ENCODE peak calls at places on chromosomes 6 and 20, in eight cellular contexts. X is right atrium auricular region, Q is PC-3, R is DND-41, I is transverse colon, L is lower lobe of right lung, K is HepG2, M is tibial artery. N is an unnamed sample. For H3K27me3 and H3K36me3, the result is how much of the 10 kb centered on the place peaks cover.

GRCh38 chr6:82484001-82484400 is 120.4 kb downstream of the TPBG start:
- DNase-seq in X (no peak), Q (no peak), R (no peak), I (no peak), L (no peak), K (no peak), M (no peak), N (no peak)

GRCh38 chr6:43771858-43772570 is 2.0 kb downstream of the VEGFA start:
- DNase-seq in X (peak), Q (peak), R (peak), I (peak), L (peak), K (peak), M (peak), N (peak)

GRCh38 chr6:38588631-38589366 is 50.9 kb downstream of the BTBD9 start:
- DNase-seq in X (no peak), Q (peak), R (no peak), I (no peak), L (no peak), K (peak), M (no peak), N (no peak)

GRCh38 chr6:118899948-118900347 is 6.0 kb downstream of the ASF1A start:
- DNase-seq in X (no peak), Q (no peak), R (no peak), I (no peak), L (no peak), K (no peak), M (no peak), N (no peak)

GRCh38 chr20:4508773-4509172 is 212.9 kb upstream of the PRND start:
- DNase-seq in X (no peak), Q (no peak), R (no peak), I (no peak), L (no peak), K (no peak), M (no peak), N (no peak)

GRCh38 chr6:84777888-84778287 is 13.5 kb upstream of the TBX18 start:
- DNase-seq in X (no peak), Q (peak), R (no peak), I (no peak), L (no peak), K (no peak), M (no peak), N (no peak)

GRCh38 chr6:157898169-157898568 is 75.1 kb downstream of the SNX9 start:
- DNase-seq in X (no peak), Q (no peak), R (no peak), I (no peak), L (no peak), K (no peak), M (no peak), N (no peak)

GRCh38 chr6:26660096-26660425 is 515 bp upstream of the ZNF322 start:
- DNase-seq in X (no peak), Q (peak), R (no peak), I (no peak), L (no peak), K (peak), M (no peak), N (no peak)

GRCh38 chr6:2432258-2432657 is 186.9 kb upstream of the GMDS start:
- DNase-seq in X (no peak), Q (peak), R (no peak), I (no peak), L (no peak), K (no peak), M (no peak), N (no peak)

GRCh38 chr6:160891690-160892089 is 99.9 kb upstream of the MAP3K4 start:
- DNase-seq in X (no peak), Q (no peak), R (no peak), I (no peak), L (no peak), K (no peak), M (no peak), N (no peak)

GRCh38 chr6:122524056-122524455 is 52.4 kb upstream of the SERINC1 start:
- DNase-seq in X (no peak), Q (no peak), R (no peak), I (no peak), L (no peak), K (no peak), M (no peak), N (no peak)

GRCh38 chr6:149082320-149082719 is 235.2 kb upstream of the TAB2 start:
- DNase-seq in X (peak), Q (peak), R (peak), I (peak), L (peak), K (peak), M (peak), N (no peak)

GRCh38 chr20:61205769-61206168 is 46.3 kb upstream of the CDH4 start:
- DNase-seq in X (no peak), Q (no peak), R (no peak), I (no peak), L (no peak), K (no peak), M (no peak), N (no peak)

GRCh38 chr6:47780510-47781356 is 1.1 kb upstream of the OPN5 start:
- DNase-seq in X (no peak), Q (peak), R (peak), I (peak), L (no peak), K (peak), M (no peak), N (no peak)

GRCh38 chr6:82408952-82409421 is 45.4 kb downstream of the TPBG start:
- DNase-seq in X (no peak), Q (peak), R (no peak), I (no peak), L (no peak), K (no peak), M (no peak), N (no peak)

GRCh38 chr6:56954389-56955170 is at the start of gene BEND6:
- DNase-seq in X (no peak), Q (peak), R (peak), I (peak), L (peak), K (peak), M (peak), N (peak)

GRCh38 chr6:156804402-156804801 is 27.2 kb downstream of the ARID1B start:
- DNase-seq in X (no peak), Q (no peak), R (no peak), I (no peak), L (no peak), K (no peak), M (no peak), N (no peak)

GRCh38 chr6:168232989-168233874 is 86.3 kb downstream of the DACT2 start:
- DNase-seq in X (no peak), Q (no peak), R (no peak), I (no peak), L (no peak), K (no peak), M (no peak), N (no peak)

GRCh38 chr6:170233304-170234205 is 57.3 kb downstream of the DLL1 start:
- DNase-seq in X (no peak), Q (no peak), R (no peak), I (no peak), L (no peak), K (no peak), M (no peak), N (no peak)

GRCh38 chr6:161362266-161362665 is 88.4 kb upstream of the AGPAT4 start:
- DNase-seq in X (no peak), Q (no peak), R (no peak), I (no peak), L (no peak), K (no peak), M (no peak), N (no peak)

GRCh38 chr20:52943185-52943841 is 28.8 kb upstream of the TSHZ2 start:
- DNase-seq in X (no peak), Q (peak), R (no peak), I (no peak), L (no peak), K (peak), M (no peak), N (no peak)

GRCh38 chr6:155974967-155975366 is 519.3 kb upstream of the NOX3 start:
- DNase-seq in X (no peak), Q (no peak), R (no peak), I (peak), L (no peak), K (no peak), M (no peak), N (no peak)

GRCh38 chr6:158810149-158811095 is 8.7 kb downstream of the EZR start:
- DNase-seq in X (no peak), Q (no peak), R (no peak), I (no peak), L (no peak), K (no peak), M (no peak), N (no peak)

GRCh38 chr6:150962436-150962835 is 96.9 kb downstream of the MTHFD1L start:
- DNase-seq in X (no peak), Q (no peak), R (no peak), I (no peak), L (no peak), K (no peak), M (no peak), N (no peak)

GRCh38 chr6:157665172-157665571 is 157.9 kb upstream of the SNX9 start:
- DNase-seq in X (no peak), Q (no peak), R (no peak), I (no peak), L (no peak), K (no peak), M (no peak), N (no peak)

GRCh38 chr20:39893013-39893685 is 795.9 kb downstream of the MAFB start:
- DNase-seq in X (no peak), Q (no peak), R (no peak), I (no peak), L (no peak), K (no peak), M (no peak), N (no peak)

GRCh38 chr6:43983632-43984031 is 143.6 kb downstream of the MRPL14 start:
- DNase-seq in X (no peak), Q (no peak), R (no peak), I (no peak), L (peak), K (peak), M (no peak), N (no peak)

GRCh38 chr20:47455133-47456040 is 46.3 kb upstream of the NCOA3 start:
- DNase-seq in X (no peak), Q (peak), R (no peak), I (no peak), L (no peak), K (peak), M (no peak), N (no peak)

GRCh38 chr20:47454298-47455132 is 47.2 kb upstream of the NCOA3 start:
- DNase-seq in X (no peak), Q (no peak), R (no peak), I (no peak), L (no peak), K (peak), M (no peak), N (no peak)

GRCh38 chr20:47453167-47453782 is 48.4 kb upstream of the NCOA3 start:
- DNase-seq in X (no peak), Q (peak), R (no peak), I (peak), L (no peak), K (peak), M (no peak), N (peak)

GRCh38 chr20:47451602-47451904 is 50.1 kb upstream of the NCOA3 start:
- DNase-seq in X (no peak), Q (no peak), R (no peak), I (no peak), L (no peak), K (no peak), M (no peak), N (no peak)

DNA sequence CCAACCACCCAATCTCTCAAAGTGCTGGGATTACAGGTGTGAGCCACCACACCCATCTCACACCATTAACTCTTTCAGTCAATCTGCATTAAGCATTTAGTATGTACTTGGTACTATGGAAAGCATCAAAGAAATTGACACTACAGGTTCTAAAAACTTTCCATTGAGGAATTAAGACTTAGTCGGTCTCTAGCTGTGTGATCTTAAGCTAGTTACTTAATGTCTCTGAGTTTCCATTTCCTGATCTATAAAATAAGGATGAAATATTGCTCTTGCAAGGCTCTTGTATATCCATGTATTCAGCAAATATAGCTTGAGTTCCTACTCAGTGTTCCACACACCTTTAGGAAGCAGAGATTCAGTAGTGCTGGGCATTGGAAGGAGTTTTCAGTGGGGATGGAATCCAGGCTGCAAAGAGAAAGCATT is 48.9 kb upstream of the NCOA3 start:
- DNase-seq in X (no peak), Q (no peak), R (no peak), I (no peak), L (no peak), K (no peak), M (no peak), N (no peak)
- H3K4me3 ChIP-seq in X (no peak), Q (peak), R (no peak), I (no peak), L (no peak), K (no peak), M (no peak), N (peak)

DNA sequence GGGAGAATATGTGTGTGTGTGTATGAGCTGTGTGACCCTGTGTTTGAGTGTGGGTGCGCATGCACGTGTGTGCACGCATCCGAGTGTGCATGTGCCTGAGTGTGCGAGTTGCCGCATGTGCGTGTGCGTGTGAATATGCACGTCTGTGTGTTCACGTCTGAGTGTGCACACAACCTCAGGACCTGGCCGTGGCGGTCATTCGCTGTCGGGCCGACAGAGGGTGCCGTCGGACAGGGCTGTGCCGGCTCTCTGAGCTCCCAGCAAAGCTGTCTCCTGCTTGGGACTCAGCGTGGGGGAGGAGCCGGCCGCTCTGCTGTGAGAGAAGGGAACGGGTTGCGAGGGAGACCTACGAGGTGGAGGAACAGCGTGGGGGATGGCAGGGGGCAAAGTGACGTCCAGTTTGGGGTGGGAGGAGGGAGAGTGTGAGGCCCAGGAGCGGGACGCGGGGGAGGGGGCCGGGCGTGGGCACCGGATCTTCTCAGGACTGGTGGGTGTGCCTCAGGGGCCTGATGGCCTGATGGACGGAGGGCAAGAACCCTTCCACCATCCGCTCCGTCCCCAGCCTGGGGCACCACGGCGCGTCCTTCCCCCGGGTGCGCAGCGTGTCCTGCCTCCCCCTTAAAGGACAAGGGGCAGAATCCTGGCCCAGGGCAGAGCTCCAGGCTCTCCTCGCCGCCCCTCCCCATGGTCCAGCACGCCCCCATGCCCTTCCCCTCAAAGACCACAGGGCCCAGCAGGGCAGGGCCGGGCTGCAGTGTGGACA is 19.9 kb downstream of the SLC17A9 start:
- DNase-seq in X (peak), Q (peak), R (peak), I (peak), L (peak), K (peak), M (peak), N (peak)
- H3K27me3 ChIP-seq in X (under half), Q (under half), R (under half), I (half or more), L (half or more), K (half or more), M (under half), N (under half)

DNA sequence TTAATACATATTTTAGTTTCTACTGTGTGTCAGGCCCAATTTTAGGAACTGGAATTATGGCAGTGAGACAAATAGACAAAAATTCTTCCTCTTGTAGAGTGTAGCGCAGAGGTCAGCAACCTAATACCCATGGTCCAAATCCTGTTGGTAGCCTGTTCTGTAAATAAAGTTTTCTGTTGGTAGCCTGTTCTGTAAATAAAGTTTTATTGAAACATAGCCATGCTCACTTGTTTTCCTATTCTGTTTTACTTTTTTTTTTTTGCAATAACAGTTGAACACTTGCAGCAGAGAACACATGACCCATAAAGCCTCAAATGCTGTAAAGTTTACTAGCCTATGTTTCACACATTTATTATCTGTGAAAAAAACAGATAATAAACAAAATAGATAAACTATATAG is 87.9 kb downstream of the SCAF8 start:
- DNase-seq in X (no peak), Q (no peak), R (no peak), I (no peak), L (no peak), K (no peak), M (no peak), N (no peak)
- H3K36me3 ChIP-seq in X (half or more), Q (half or more), R (half or more), I (half or more), L (half or more), K (under half), M (half or more), N (under half)

DNA sequence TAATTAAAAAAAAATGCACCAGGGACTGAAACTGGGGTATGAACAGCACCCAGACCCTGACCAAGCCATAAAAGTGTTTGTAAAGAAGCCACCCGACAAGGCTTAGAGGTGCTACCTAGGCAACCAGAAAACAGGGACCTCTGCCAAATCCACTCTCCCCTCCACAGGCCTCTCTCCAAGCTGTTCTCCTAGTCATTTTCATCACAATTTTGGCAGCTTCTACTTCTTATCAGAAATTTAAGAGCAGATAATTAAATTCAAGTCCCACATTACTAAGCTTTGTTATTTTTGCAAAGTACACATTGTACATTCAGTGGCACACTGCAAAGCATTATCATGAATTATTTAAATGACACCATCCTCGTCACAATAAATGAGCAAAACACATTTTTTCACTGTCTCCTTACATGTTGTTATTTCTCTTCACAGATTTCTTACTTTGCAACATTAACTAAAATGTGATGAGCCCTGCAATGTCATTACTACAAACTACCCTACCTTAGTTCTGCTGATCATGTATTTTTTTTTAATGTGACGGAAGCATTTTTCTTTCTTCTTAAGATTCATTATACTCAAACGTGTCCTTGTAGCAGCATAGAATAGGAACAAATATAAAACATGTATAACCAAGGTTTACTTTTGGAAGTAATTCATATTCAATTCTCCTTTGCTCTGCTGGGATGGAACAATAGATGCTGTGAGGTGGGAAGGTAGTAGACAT is 38.1 kb downstream of the ECT2L start:
- DNase-seq in X (no peak), Q (no peak), R (no peak), I (no peak), L (no peak), K (no peak), M (no peak), N (no peak)
- H3K4me3 ChIP-seq in X (peak), Q (no peak), R (no peak), I (no peak), L (no peak), K (no peak), M (no peak), N (no peak)

GRCh38 chr20:57849868-57850215 is 140.0 kb upstream of the PMEPA1 start:
- DNase-seq in X (peak), Q (no peak), R (no peak), I (no peak), L (no peak), K (no peak), M (no peak), N (no peak)
- H3K27me3 ChIP-seq in X (under half), Q (under half), R (under half), I (under half), L (under half), K (under half), M (under half), N (under half)

GRCh38 chr20:17657898-17658647 is 24.0 kb downstream of the RRBP1 start:
- DNase-seq in X (no peak), Q (no peak), R (no peak), I (no peak), L (no peak), K (no peak), M (peak), N (no peak)
- H3K36me3 ChIP-seq in X (under half), Q (half or more), R (half or more), I (under half), L (under half), K (half or more), M (under half), N (under half)

GRCh38 chr20:44811150-44811685 is 872 bp upstream of the RIMS4 start:
- DNase-seq in X (no peak), Q (no peak), R (no peak), I (no peak), L (no peak), K (no peak), M (no peak), N (no peak)
- H3K4me3 ChIP-seq in X (no peak), Q (no peak), R (no peak), I (no peak), L (no peak), K (no peak), M (no peak), N (no peak)

GRCh38 chr6:53328375-53328774 is 20.4 kb downstream of the ELOVL5 start:
- DNase-seq in X (no peak), Q (no peak), R (no peak), I (no peak), L (no peak), K (no peak), M (no peak), N (no peak)
- H3K27me3 ChIP-seq in X (under half), Q (under half), R (under half), I (under half), L (under half), K (under half), M (under half), N (under half)

DNA sequence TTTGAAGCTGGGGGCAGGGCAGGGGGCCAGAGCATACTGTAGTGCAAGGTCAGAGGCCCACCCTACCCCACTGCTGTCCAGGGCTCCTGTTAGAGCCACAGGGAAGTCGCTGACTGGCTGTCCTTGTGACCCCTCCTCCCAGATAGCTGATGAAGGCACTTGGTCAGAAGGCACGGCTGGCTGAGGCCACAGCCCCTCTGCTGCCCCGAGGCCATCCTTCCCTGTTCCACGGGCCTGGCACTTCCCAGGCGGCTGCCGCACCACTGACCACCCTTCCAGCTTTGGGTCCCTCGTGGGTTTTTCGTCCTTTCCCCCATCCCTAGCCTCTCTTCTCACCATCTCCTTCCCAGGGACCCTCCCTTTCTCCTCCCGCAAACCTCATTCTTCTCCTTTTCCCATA is 9.2 kb upstream of the EMILIN3 start:
- DNase-seq in X (no peak), Q (no peak), R (no peak), I (no peak), L (no peak), K (no peak), M (no peak), N (no peak)
- H3K36me3 ChIP-seq in X (under half), Q (under half), R (under half), I (under half), L (under half), K (under half), M (under half), N (under half)